ENCODE peak calls at places on chromosomes 16 and 17, in four cellular contexts. One of them, this sample, is unnamed.
A peak's percentile ranks its signal among the peaks of the same experiment; 100 is the strongest.

GRCh38 chr16:27242868-27243590 is 25.5 kb downstream of the NSMCE1 start:
- DNase-seq in heart right ventricle: no peak
- DNase-seq in COR-L47: peak; percentile 48
- DNase-seq in stimulated activated CD4-positive, alpha-beta T cell treated with anti-CD3 and anti-CD28 coated beads, Interleukin-1b, Interleukin-23, amount 100 ng/mL, for 4 hours: no peak
- DNase-seq in this sample: peak; percentile 41

GRCh38 chr17:50925296-50925891 is 59.2 kb upstream of the TOB1 start:
- DNase-seq in heart right ventricle: no peak
- DNase-seq in COR-L47: no peak
- DNase-seq in stimulated activated CD4-positive, alpha-beta T cell treated with anti-CD3 and anti-CD28 coated beads, Interleukin-1b, Interleukin-23, amount 100 ng/mL, for 4 hours: no peak
- DNase-seq in this sample: no peak

GRCh38 chr16:55933038-55933437 is 57.9 kb upstream of the CES5A start:
- DNase-seq in stimulated activated CD4-positive, alpha-beta T cell treated with anti-CD3 and anti-CD28 coated beads, Interleukin-1b, Interleukin-23, amount 100 ng/mL, for 4 hours: no peak
- DNase-seq in heart right ventricle: no peak
- DNase-seq in COR-L47: no peak
- DNase-seq in this sample: no peak

GRCh38 chr17:4531988-4532736 is 23.0 kb downstream of the MYBBP1A start:
- DNase-seq in heart right ventricle: no peak
- DNase-seq in stimulated activated CD4-positive, alpha-beta T cell treated with anti-CD3 and anti-CD28 coated beads, Interleukin-1b, Interleukin-23, amount 100 ng/mL, for 4 hours: no peak
- DNase-seq in COR-L47: no peak
- DNase-seq in this sample: no peak

GRCh38 chr17:67525239-67526135 is 148.4 kb downstream of the PITPNC1 start:
- DNase-seq in stimulated activated CD4-positive, alpha-beta T cell treated with anti-CD3 and anti-CD28 coated beads, Interleukin-1b, Interleukin-23, amount 100 ng/mL, for 4 hours: no peak
- DNase-seq in heart right ventricle: no peak
- DNase-seq in COR-L47: no peak
- DNase-seq in this sample: no peak

GRCh38 chr17:38440614-38441397 is 12.5 kb downstream of the ARHGAP23 start:
- DNase-seq in heart right ventricle: peak; percentile 63
- DNase-seq in COR-L47: no peak
- DNase-seq in stimulated activated CD4-positive, alpha-beta T cell treated with anti-CD3 and anti-CD28 coated beads, Interleukin-1b, Interleukin-23, amount 100 ng/mL, for 4 hours: no peak
- DNase-seq in this sample: no peak

GRCh38 chr16:24853830-24854229 is 8.1 kb downstream of the SLC5A11 start:
- DNase-seq in heart right ventricle: no peak
- DNase-seq in stimulated activated CD4-positive, alpha-beta T cell treated with anti-CD3 and anti-CD28 coated beads, Interleukin-1b, Interleukin-23, amount 100 ng/mL, for 4 hours: no peak
- DNase-seq in COR-L47: peak; percentile 15
- DNase-seq in this sample: peak; percentile 61

GRCh38 chr16:87060026-87060986 is 256.9 kb downstream of the C16orf95 start:
- DNase-seq in stimulated activated CD4-positive, alpha-beta T cell treated with anti-CD3 and anti-CD28 coated beads, Interleukin-1b, Interleukin-23, amount 100 ng/mL, for 4 hours: no peak
- DNase-seq in heart right ventricle: peak; percentile 18
- DNase-seq in COR-L47: no peak
- DNase-seq in this sample: no peak

GRCh38 chr17:71398706-71399620 is 721.9 kb upstream of the SOX9 start:
- DNase-seq in heart right ventricle: no peak
- DNase-seq in COR-L47: no peak
- DNase-seq in stimulated activated CD4-positive, alpha-beta T cell treated with anti-CD3 and anti-CD28 coated beads, Interleukin-1b, Interleukin-23, amount 100 ng/mL, for 4 hours: no peak
- DNase-seq in this sample: no peak

GRCh38 chr17:80569936-80570335 is 25.3 kb downstream of the RPTOR start:
- DNase-seq in heart right ventricle: no peak
- DNase-seq in stimulated activated CD4-positive, alpha-beta T cell treated with anti-CD3 and anti-CD28 coated beads, Interleukin-1b, Interleukin-23, amount 100 ng/mL, for 4 hours: no peak
- DNase-seq in COR-L47: no peak
- DNase-seq in this sample: no peak

GRCh38 chr16:68090526-68090925 is 5.4 kb downstream of the NFATC3 start:
- DNase-seq in stimulated activated CD4-positive, alpha-beta T cell treated with anti-CD3 and anti-CD28 coated beads, Interleukin-1b, Interleukin-23, amount 100 ng/mL, for 4 hours: no peak
- DNase-seq in heart right ventricle: no peak
- DNase-seq in COR-L47: no peak
- DNase-seq in this sample: no peak

GRCh38 chr17:78107976-78108725 is 20.4 kb downstream of the TMC6 start:
- DNase-seq in heart right ventricle: no peak
- DNase-seq in COR-L47: no peak
- DNase-seq in stimulated activated CD4-positive, alpha-beta T cell treated with anti-CD3 and anti-CD28 coated beads, Interleukin-1b, Interleukin-23, amount 100 ng/mL, for 4 hours: no peak
- DNase-seq in this sample: no peak

GRCh38 chr17:61495161-61495857 is 43.1 kb downstream of the TBX4 start:
- DNase-seq in stimulated activated CD4-positive, alpha-beta T cell treated with anti-CD3 and anti-CD28 coated beads, Interleukin-1b, Interleukin-23, amount 100 ng/mL, for 4 hours: no peak
- DNase-seq in heart right ventricle: no peak
- DNase-seq in COR-L47: no peak
- DNase-seq in this sample: no peak

GRCh38 chr16:68749424-68749823 is 12.3 kb downstream of the CDH1 start:
- DNase-seq in COR-L47: no peak
- DNase-seq in heart right ventricle: no peak
- DNase-seq in stimulated activated CD4-positive, alpha-beta T cell treated with anti-CD3 and anti-CD28 coated beads, Interleukin-1b, Interleukin-23, amount 100 ng/mL, for 4 hours: no peak
- DNase-seq in this sample: no peak

GRCh38 chr17:80260791-80261158 is at the start of gene RNF213:
- DNase-seq in COR-L47: no peak
- DNase-seq in heart right ventricle: peak; percentile 50
- DNase-seq in stimulated activated CD4-positive, alpha-beta T cell treated with anti-CD3 and anti-CD28 coated beads, Interleukin-1b, Interleukin-23, amount 100 ng/mL, for 4 hours: no peak
- DNase-seq in this sample: peak; percentile 27

GRCh38 chr17:70029019-70029767 is 45.8 kb upstream of the KCNJ16 start:
- DNase-seq in stimulated activated CD4-positive, alpha-beta T cell treated with anti-CD3 and anti-CD28 coated beads, Interleukin-1b, Interleukin-23, amount 100 ng/mL, for 4 hours: no peak
- DNase-seq in heart right ventricle: no peak
- DNase-seq in COR-L47: no peak
- DNase-seq in this sample: no peak

GRCh38 chr17:21042434-21043295 is at the start of gene USP22:
- DNase-seq in COR-L47: peak; percentile 93
- DNase-seq in stimulated activated CD4-positive, alpha-beta T cell treated with anti-CD3 and anti-CD28 coated beads, Interleukin-1b, Interleukin-23, amount 100 ng/mL, for 4 hours: peak; percentile 17
- DNase-seq in heart right ventricle: no peak
- DNase-seq in this sample: no peak

GRCh38 chr16:3481696-3482658 is 13.3 kb downstream of the C16orf90 start:
- DNase-seq in heart right ventricle: no peak
- DNase-seq in stimulated activated CD4-positive, alpha-beta T cell treated with anti-CD3 and anti-CD28 coated beads, Interleukin-1b, Interleukin-23, amount 100 ng/mL, for 4 hours: no peak
- DNase-seq in COR-L47: no peak
- DNase-seq in this sample: no peak